ENCODE peak calls at places on chromosomes 2 and 18, in ten cellular contexts. E, I, U, L, B, J, N, M, P and T are unnamed samples. For H3K4me1, the result is how much of the 10 kb centered on the place peaks cover.

GRCh38 chr2:241816431-241817121 is 7.6 kb downstream of the NEU4 start:
- DNase-seq in E (no peak), I (peak), U (no peak), L (peak), B (no peak), J (no peak), N (peak), M (no peak), P (no peak), T (peak)

GRCh38 chr18:45667056-45667455 is 51.8 kb downstream of the SLC14A2 start:
- DNase-seq in E (no peak), I (no peak), U (no peak), L (no peak), B (no peak), J (no peak), N (no peak), M (peak), P (no peak), T (no peak)

GRCh38 chr2:147639891-147640290 is 204.9 kb upstream of the ACVR2A start:
- DNase-seq in E (no peak), I (no peak), U (no peak), L (no peak), B (no peak), J (no peak), N (no peak), M (no peak), P (no peak), T (no peak)

GRCh38 chr2:191675807-191676667 is 1.9 kb upstream of the NABP1 start:
- DNase-seq in E (peak), I (peak), U (peak), L (no peak), B (no peak), J (peak), N (no peak), M (peak), P (no peak), T (peak)

GRCh38 chr2:152320166-152320565 is 14.8 kb upstream of the FMNL2 start:
- DNase-seq in E (no peak), I (no peak), U (no peak), L (no peak), B (peak), J (no peak), N (no peak), M (no peak), P (no peak), T (no peak)

GRCh38 chr2:199463708-199464613 is 6.2 kb upstream of the SATB2 start:
- DNase-seq in E (peak), I (no peak), U (no peak), L (no peak), B (no peak), J (no peak), N (peak), M (no peak), P (no peak), T (peak)

GRCh38 chr2:207434288-207434687 is 95.5 kb upstream of the CREB1 start:
- DNase-seq in E (no peak), I (no peak), U (no peak), L (no peak), B (peak), J (no peak), N (no peak), M (no peak), P (no peak), T (no peak)

GRCh38 chr2:12979066-12979465 is 262.3 kb downstream of the TRIB2 start:
- DNase-seq in E (no peak), I (no peak), U (no peak), L (no peak), B (no peak), J (no peak), N (no peak), M (no peak), P (no peak), T (no peak)

GRCh38 chr2:54557211-54557600 is 101.1 kb downstream of the SPTBN1 start:
- DNase-seq in E (no peak), I (no peak), U (no peak), L (no peak), B (no peak), J (no peak), N (no peak), M (no peak), P (no peak), T (no peak)

GRCh38 chr2:234288974-234289455 is 207.9 kb downstream of the ARL4C start:
- DNase-seq in E (peak), I (peak), U (peak), L (no peak), B (peak), J (peak), N (peak), M (peak), P (peak), T (peak)

GRCh38 chr18:46035701-46036680 is 36.1 kb downstream of the PSTPIP2 start:
- DNase-seq in E (no peak), I (no peak), U (no peak), L (no peak), B (peak), J (no peak), N (no peak), M (no peak), P (no peak), T (no peak)

GRCh38 chr2:170924969-170925368 is 4.1 kb upstream of the GORASP2 start:
- DNase-seq in E (no peak), I (no peak), U (no peak), L (no peak), B (no peak), J (no peak), N (no peak), M (no peak), P (no peak), T (no peak)

GRCh38 chr2:205657579-205657978 is 24.7 kb upstream of the NRP2 start:
- DNase-seq in E (no peak), I (no peak), U (no peak), L (no peak), B (peak), J (no peak), N (no peak), M (no peak), P (no peak), T (no peak)

GRCh38 chr2:226352941-226353558 is 446.6 kb downstream of the IRS1 start:
- DNase-seq in E (no peak), I (peak), U (no peak), L (no peak), B (no peak), J (no peak), N (no peak), M (peak), P (no peak), T (no peak)

DNA sequence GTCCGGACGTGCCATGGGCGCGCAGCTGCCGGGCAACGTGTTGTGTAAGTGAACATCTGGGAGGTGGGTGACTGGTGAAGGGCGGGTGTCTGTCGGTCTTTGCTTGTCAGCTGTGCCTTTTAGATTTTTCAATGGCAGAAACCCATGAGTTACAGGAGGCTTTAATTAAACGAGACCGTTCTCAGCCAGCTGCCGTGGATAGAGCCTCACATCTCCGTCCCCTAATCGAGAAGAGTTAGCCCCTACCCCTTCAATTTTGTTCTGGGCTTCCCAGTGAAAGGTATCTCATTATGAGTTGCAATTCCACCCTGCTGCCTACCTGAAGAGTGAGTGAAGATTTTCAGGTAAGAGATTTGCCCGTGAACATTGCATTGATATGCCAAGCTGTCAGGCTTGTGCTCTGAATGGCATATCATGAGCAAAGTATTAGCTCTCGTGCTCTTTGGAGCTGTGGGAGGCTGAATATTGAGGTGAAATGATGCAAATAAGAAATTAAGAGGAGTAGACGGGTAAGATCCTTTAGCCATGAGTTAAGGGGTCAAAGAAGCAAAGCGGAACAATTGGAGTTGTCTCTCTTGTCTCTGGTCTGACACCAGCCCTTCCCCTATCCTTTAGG is 118.6 kb upstream of the MSTN start:
- DNase-seq in E (no peak), I (no peak), U (no peak), L (no peak), B (no peak), J (no peak), N (no peak), M (peak), P (no peak), T (no peak)
- H3K27ac ChIP-seq in E (peak), I (peak), U (peak), L (peak), B (no peak), J (no peak), N (no peak), M (peak), P (peak), T (peak)

DNA sequence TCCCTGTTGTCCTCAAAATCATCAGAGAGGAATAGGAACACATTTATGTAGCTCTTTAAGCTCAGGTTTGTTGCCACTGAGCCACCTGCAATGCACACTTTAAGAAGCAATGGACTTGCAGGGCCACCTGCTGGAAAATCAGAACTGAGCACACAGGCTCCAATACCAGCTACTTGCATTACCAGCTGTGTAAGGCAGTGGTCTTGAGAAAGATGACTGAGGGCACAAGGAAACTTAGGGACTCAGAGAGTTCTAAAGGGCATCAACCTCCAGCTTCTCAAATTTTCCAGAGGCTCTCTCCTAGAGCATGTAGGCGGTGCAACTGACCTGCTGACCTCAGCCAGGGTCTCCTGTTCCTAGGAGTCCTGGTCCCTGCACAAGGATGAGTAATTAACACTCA is 2.5 kb upstream of the CNDP2 start:
- DNase-seq in E (no peak), I (no peak), U (peak), L (no peak), B (peak), J (peak), N (peak), M (peak), P (no peak), T (no peak)
- H3K4me1 ChIP-seq in E (under half), I (under half), U (under half), L (under half), B (under half), J (under half), N (under half), M (under half), P (under half), T (under half)

GRCh38 chr2:215314896-215315295 is 3.0 kb downstream of the ATIC start:
- DNase-seq in E (no peak), I (no peak), U (no peak), L (no peak), B (no peak), J (no peak), N (no peak), M (no peak), P (no peak), T (no peak)

GRCh38 chr2:215316336-215316735 is 4.5 kb downstream of the ATIC start:
- DNase-seq in E (no peak), I (no peak), U (no peak), L (no peak), B (no peak), J (no peak), N (no peak), M (no peak), P (no peak), T (no peak)

GRCh38 chr2:215315301-215315700 is 3.4 kb downstream of the ATIC start:
- DNase-seq in E (no peak), I (no peak), U (no peak), L (no peak), B (no peak), J (no peak), N (no peak), M (no peak), P (no peak), T (no peak)

GRCh38 chr2:215313219-215313656 is 1.4 kb downstream of the ATIC start:
- DNase-seq in E (no peak), I (no peak), U (no peak), L (no peak), B (no peak), J (no peak), N (no peak), M (no peak), P (no peak), T (no peak)

DNA sequence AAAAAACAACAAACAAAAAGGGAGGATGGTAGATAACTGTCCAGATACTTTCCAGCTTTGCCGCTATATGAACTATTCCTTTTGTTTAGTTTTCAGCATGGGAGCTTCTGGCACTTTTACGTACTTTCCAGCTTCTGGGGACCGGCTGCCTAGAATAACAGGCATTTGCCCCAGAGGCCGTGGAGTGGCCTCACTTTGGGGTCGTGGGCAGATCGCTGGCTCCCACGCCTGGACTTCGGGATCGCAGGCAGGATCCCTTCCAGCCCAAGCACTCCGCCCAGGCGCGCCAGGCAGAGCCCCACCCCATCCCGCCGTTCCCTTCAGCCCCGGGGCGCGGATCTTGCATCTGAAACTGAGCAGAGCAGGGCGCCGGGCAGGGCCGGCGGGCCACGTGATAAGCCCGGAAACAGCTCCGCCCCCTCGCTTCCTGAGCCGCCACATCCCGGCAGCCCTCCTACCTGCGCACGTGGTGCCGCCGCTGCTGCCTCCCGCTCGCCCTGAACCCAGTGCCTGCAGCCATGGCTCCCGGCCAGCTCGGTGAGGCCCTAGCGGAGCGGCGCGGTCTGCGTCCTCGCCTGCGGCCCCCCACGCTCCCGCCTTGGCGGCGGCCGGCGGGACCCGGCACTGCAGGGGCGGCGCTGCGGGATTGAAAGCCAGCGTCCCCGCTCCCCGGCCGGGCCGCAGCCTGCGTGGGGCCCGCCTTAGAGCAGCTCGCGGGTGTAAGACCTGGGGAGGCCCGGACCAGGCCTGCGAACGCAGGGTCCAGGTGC is at the start of gene ATIC:
- DNase-seq in E (peak), I (peak), U (peak), L (peak), B (peak), J (peak), N (peak), M (peak), P (peak), T (peak)
- TF ChIP-seq CTCF in E (no peak), I (no peak), U (no peak), L (no peak), B (no peak), J (no peak), N (peak), M (no peak), P (no peak), T (peak)

GRCh38 chr18:61845212-61845611 is 47.6 kb downstream of the RNF152 start:
- DNase-seq in E (no peak), I (no peak), U (no peak), L (no peak), B (peak), J (no peak), N (no peak), M (no peak), P (no peak), T (no peak)

GRCh38 chr18:61840324-61840723 is 52.5 kb downstream of the RNF152 start:
- DNase-seq in E (no peak), I (no peak), U (no peak), L (no peak), B (no peak), J (no peak), N (no peak), M (no peak), P (no peak), T (no peak)

GRCh38 chr18:61841709-61842108 is 51.1 kb downstream of the RNF152 start:
- DNase-seq in E (no peak), I (no peak), U (no peak), L (no peak), B (no peak), J (no peak), N (no peak), M (no peak), P (no peak), T (no peak)

GRCh38 chr18:61844726-61845125 is 48.1 kb downstream of the RNF152 start:
- DNase-seq in E (no peak), I (no peak), U (no peak), L (no peak), B (no peak), J (no peak), N (no peak), M (no peak), P (no peak), T (no peak)

DNA sequence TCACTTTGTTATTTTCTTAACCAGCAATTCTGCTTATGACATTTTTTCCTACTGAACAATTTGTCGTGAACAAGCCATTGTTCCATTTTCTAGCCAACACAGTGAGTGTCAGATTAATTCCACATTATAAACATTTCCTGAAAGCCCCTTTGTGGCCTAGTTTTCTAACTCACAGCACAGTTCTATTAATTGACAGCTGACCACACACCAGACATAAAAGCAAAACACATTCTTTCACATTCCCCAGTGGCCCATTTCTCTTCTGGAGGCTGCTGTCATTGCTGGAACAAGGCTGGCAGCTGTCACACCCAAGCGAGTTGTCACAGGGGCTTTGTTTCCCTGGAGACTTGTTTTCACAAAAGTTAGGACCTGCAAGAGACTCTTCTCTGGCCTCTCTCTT is 50.7 kb downstream of the RNF152 start:
- DNase-seq in E (no peak), I (no peak), U (no peak), L (no peak), B (no peak), J (peak), N (no peak), M (peak), P (no peak), T (no peak)
- H3K27ac ChIP-seq in E (no peak), I (no peak), U (peak), L (peak), B (no peak), J (no peak), N (peak), M (no peak), P (no peak), T (no peak)

GRCh38 chr2:37659723-37660122 is 11.7 kb downstream of the CDC42EP3 start:
- DNase-seq in E (no peak), I (no peak), U (no peak), L (no peak), B (no peak), J (peak), N (no peak), M (peak), P (no peak), T (no peak)
- H3K4me1 ChIP-seq in E (half or more), I (half or more), U (half or more), L (under half), B (under half), J (half or more), N (under half), M (under half), P (under half), T (under half)

DNA sequence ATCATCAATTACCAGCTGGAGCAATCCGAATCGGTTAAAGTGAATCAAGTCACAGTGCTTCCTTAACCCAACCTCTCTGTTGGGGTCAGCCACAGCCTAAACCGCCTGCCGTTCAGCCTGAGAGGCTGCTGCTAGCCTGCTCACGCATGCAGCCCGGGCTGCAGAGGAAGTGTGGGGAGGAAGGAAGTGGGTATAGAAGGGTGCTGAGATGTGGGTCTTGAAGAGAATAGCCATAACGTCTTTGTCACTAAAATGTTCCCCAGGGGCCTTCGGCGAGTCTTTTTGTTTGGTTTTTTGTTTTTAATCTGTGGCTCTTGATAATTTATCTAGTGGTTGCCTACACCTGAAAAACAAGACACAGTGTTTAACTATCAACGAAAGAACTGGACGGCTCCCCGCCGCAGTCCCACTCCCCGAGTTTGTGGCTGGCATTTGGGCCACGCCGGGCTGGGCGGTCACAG is 496 bp upstream of the ITGA4 start:
- DNase-seq in E (peak), I (peak), U (peak), L (no peak), B (peak), J (no peak), N (peak), M (peak), P (no peak), T (peak)
- TF ChIP-seq CTCF in E (no peak), I (no peak), U (no peak), L (no peak), B (no peak), J (no peak), N (no peak), M (no peak), P (no peak), T (no peak)